ENCODE peak calls at places on chromosomes 2 and 18, in ten cellular contexts. J is HepG2, G is adrenal gland, Z is colonic mucosa, A is heart left ventricle, L is astrocyte of the cerebellum, U is tibial nerve, M is dorsolateral prefrontal cortex, O is cardiac muscle cell, T is GM12878. K is an unnamed sample.

GRCh38 chr2:11123856-11124759 is 31.2 kb upstream of the SLC66A3 start:
- DNase-seq in J (peak), G (peak), Z (peak), A (no peak), L (no peak), U (peak), M (peak), O (peak), T (no peak), K (no peak)

GRCh38 chr18:22639626-22640025 is 221.9 kb upstream of the CTAGE1 start:
- DNase-seq in J (no peak), G (no peak), Z (no peak), A (no peak), L (no peak), U (no peak), M (no peak), O (peak), T (no peak), K (no peak)

GRCh38 chr2:157822993-157823392 is 53.1 kb downstream of the ACVR1 start:
- DNase-seq in J (no peak), G (no peak), Z (no peak), A (no peak), L (no peak), U (no peak), M (no peak), O (peak), T (no peak), K (peak)

GRCh38 chr2:101063352-101063751 is 61.3 kb downstream of the RPL31 start:
- DNase-seq in J (peak), G (no peak), Z (no peak), A (peak), L (peak), U (peak), M (no peak), O (peak), T (no peak), K (peak)

GRCh38 chr2:218261424-218262273 is 834 bp downstream of the GPBAR1 start:
- DNase-seq in J (no peak), G (no peak), Z (no peak), A (no peak), L (no peak), U (no peak), M (no peak), O (no peak), T (no peak), K (no peak)

GRCh38 chr2:85394976-85395375 is 15.2 kb downstream of the CAPG start:
- DNase-seq in J (no peak), G (peak), Z (no peak), A (no peak), L (no peak), U (no peak), M (no peak), O (no peak), T (no peak), K (no peak)

GRCh38 chr2:176188969-176189665 is 649 bp downstream of the HOXD1 start:
- DNase-seq in J (no peak), G (no peak), Z (no peak), A (no peak), L (no peak), U (no peak), M (no peak), O (no peak), T (no peak), K (no peak)

GRCh38 chr2:40450066-40450841 is 1.6 kb downstream of the SLC8A1 start:
- DNase-seq in J (no peak), G (peak), Z (no peak), A (no peak), L (no peak), U (no peak), M (no peak), O (peak), T (no peak), K (peak)

GRCh38 chr2:37614061-37614802 is 57.2 kb downstream of the CDC42EP3 start:
- DNase-seq in J (no peak), G (no peak), Z (no peak), A (no peak), L (no peak), U (no peak), M (no peak), O (peak), T (no peak), K (peak)

GRCh38 chr2:105873721-105874120 is 129.0 kb downstream of the NCK2 start:
- DNase-seq in J (peak), G (peak), Z (no peak), A (no peak), L (peak), U (no peak), M (no peak), O (peak), T (peak), K (peak)

GRCh38 chr2:23900133-23900926 is 26.6 kb downstream of the ATAD2B start:
- DNase-seq in J (no peak), G (no peak), Z (peak), A (no peak), L (no peak), U (no peak), M (no peak), O (no peak), T (no peak), K (peak)

GRCh38 chr2:215431778-215432758 is 3.8 kb downstream of the FN1 start:
- DNase-seq in J (no peak), G (no peak), Z (no peak), A (no peak), L (no peak), U (no peak), M (no peak), O (peak), T (no peak), K (no peak)

GRCh38 chr2:207692206-207693065 is 19.0 kb upstream of the CCNYL1 start:
- DNase-seq in J (peak), G (peak), Z (peak), A (no peak), L (no peak), U (peak), M (peak), O (peak), T (no peak), K (no peak)
- TF ChIP-seq CTCF in J (peak), G (peak), Z (peak), A (peak), L (peak), U (peak), M (no peak), O (peak), T (peak), K (peak)

GRCh38 chr18:26548144-26549102 is at the start of gene KCTD1:
- DNase-seq in J (peak), G (peak), Z (peak), A (peak), L (peak), U (peak), M (peak), O (peak), T (no peak), K (peak)

GRCh38 chr18:26546875-26547301 is 1.5 kb downstream of the KCTD1 start:
- DNase-seq in J (no peak), G (no peak), Z (peak), A (no peak), L (no peak), U (no peak), M (no peak), O (no peak), T (no peak), K (no peak)

GRCh38 chr18:26546170-26546874 is 2.0 kb downstream of the KCTD1 start:
- DNase-seq in J (no peak), G (no peak), Z (no peak), A (no peak), L (no peak), U (no peak), M (no peak), O (no peak), T (no peak), K (no peak)

GRCh38 chr18:26549103-26549485 is 741 bp upstream of the KCTD1 start:
- DNase-seq in J (no peak), G (peak), Z (peak), A (peak), L (no peak), U (peak), M (no peak), O (peak), T (no peak), K (no peak)

GRCh38 chr18:26547302-26548143 is 830 bp downstream of the KCTD1 start:
- DNase-seq in J (no peak), G (peak), Z (peak), A (peak), L (peak), U (peak), M (peak), O (peak), T (no peak), K (peak)
- H3K4me3 ChIP-seq in J (peak), G (peak), Z (peak), A (peak), L (peak), U (peak), M (peak), O (peak), T (peak), K (peak)

GRCh38 chr2:3307236-3307635 is 70.4 kb downstream of the EIPR1 start:
- DNase-seq in J (no peak), G (no peak), Z (no peak), A (no peak), L (no peak), U (no peak), M (no peak), O (no peak), T (no peak), K (no peak)

GRCh38 chr2:3303583-3304406 is 73.8 kb downstream of the EIPR1 start:
- DNase-seq in J (peak), G (peak), Z (peak), A (peak), L (peak), U (peak), M (peak), O (peak), T (peak), K (peak)

GRCh38 chr2:3305431-3305830 is 72.2 kb downstream of the EIPR1 start:
- DNase-seq in J (no peak), G (no peak), Z (no peak), A (no peak), L (no peak), U (no peak), M (no peak), O (no peak), T (no peak), K (no peak)

GRCh38 chr2:3307901-3308300 is 69.7 kb downstream of the EIPR1 start:
- DNase-seq in J (no peak), G (no peak), Z (no peak), A (no peak), L (no peak), U (no peak), M (no peak), O (no peak), T (no peak), K (no peak)

DNA sequence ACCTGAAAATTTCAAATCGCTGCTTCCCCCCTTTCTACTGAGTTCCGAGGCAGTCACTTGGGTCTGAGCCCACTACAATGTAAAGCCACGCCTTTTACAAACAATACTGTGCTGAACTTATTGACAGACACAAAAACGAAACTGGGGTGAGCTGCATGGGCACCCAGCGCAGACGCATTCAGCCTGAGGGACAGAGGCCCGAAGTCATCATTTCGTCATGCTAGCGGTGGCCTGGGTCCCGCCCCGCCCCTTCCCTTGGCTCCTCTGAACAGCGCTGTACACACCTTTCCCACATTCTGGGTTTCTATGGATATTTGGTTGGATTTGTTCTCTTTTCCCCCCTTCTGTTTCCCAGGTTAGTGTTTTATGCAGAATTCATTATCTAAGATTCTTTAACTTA is 71.7 kb downstream of the EIPR1 start:
- DNase-seq in J (no peak), G (no peak), Z (peak), A (no peak), L (no peak), U (no peak), M (no peak), O (no peak), T (no peak), K (no peak)
- TF ChIP-seq CTCF in J (no peak), G (no peak), Z (no peak), A (no peak), L (no peak), U (no peak), M (no peak), O (no peak), T (no peak), K (no peak)

GRCh38 chr2:224524657-224525056 is 60.5 kb downstream of the CUL3 start:
- DNase-seq in J (no peak), G (no peak), Z (no peak), A (no peak), L (no peak), U (no peak), M (no peak), O (no peak), T (no peak), K (no peak)
- H3K4me3 ChIP-seq in J (no peak), G (no peak), Z (no peak), A (no peak), L (no peak), U (no peak), M (no peak), O (no peak), T (peak), K (no peak)

K was measured in retinal pigment epithelial cell.